ENCODE peak calls at places on chromosomes 13 and 19, in nine cellular contexts. A, R, T, L, M, Y, X, V and J are unnamed samples.

GRCh38 chr19:48390188-48391099 is 907 bp downstream of the KDELR1 start:
- DNase-seq in T (peak), V (peak), Y (peak), A (peak), R (peak), X (no peak), L (peak), M (peak), J (peak)

GRCh38 chr19:51458899-51459592 is 792 bp upstream of the SIGLEC8 start:
- DNase-seq in M (no peak), R (no peak), T (no peak), A (no peak), X (no peak), L (no peak), Y (no peak), V (no peak), J (no peak)

GRCh38 chr19:46296722-46297431 is at the start of gene HIF3A:
- DNase-seq in X (no peak), V (peak), T (peak), M (peak), A (peak), R (no peak), Y (no peak), L (no peak), J (peak)

GRCh38 chr13:99432637-99433542 is 68.4 kb upstream of the TM9SF2 start:
- DNase-seq in V (peak), A (no peak), X (no peak), R (no peak), T (peak), L (peak), M (no peak), Y (no peak), J (peak)

GRCh38 chr13:37226966-37227365 is 121.5 kb upstream of the CSNK1A1L start:
- DNase-seq in V (no peak), Y (no peak), M (no peak), T (no peak), X (no peak), R (no peak), L (no peak), A (no peak), J (no peak)

GRCh38 chr13:93794197-93794885 is 567.7 kb downstream of the GPC6 start:
- DNase-seq in L (peak), M (no peak), X (no peak), V (no peak), Y (no peak), R (no peak), T (no peak), A (no peak), J (no peak)

GRCh38 chr19:55476100-55476775 is at the start of gene ZNF628:
- DNase-seq in T (peak), A (peak), M (peak), L (peak), X (peak), V (peak), R (peak), Y (peak), J (peak)

GRCh38 chr19:44142014-44142523 is 715 bp downstream of the ZNF234 start:
- DNase-seq in M (peak), T (no peak), X (no peak), R (peak), L (no peak), A (no peak), V (peak), Y (no peak), J (no peak)

GRCh38 chr19:19461671-19462622 is 53.4 kb downstream of the TSSK6 start:
- DNase-seq in R (no peak), M (peak), L (no peak), A (no peak), V (peak), T (peak), Y (no peak), X (no peak), J (peak)

GRCh38 chr19:58345558-58345957 is 7.7 kb downstream of the A1BG start:
- DNase-seq in V (no peak), Y (no peak), X (no peak), T (no peak), M (no peak), L (no peak), R (no peak), A (no peak), J (no peak)

GRCh38 chr19:17510220-17510993 is 1.0 kb upstream of the PGLS start:
- DNase-seq in R (no peak), V (no peak), T (no peak), L (no peak), X (no peak), A (no peak), M (no peak), Y (no peak), J (no peak)

GRCh38 chr19:13169769-13170168 is 19.6 kb downstream of the IER2 start:
- DNase-seq in L (no peak), Y (no peak), A (no peak), R (peak), V (no peak), X (peak), M (no peak), T (peak), J (no peak)

GRCh38 chr13:75312884-75313520 is 169.0 kb downstream of the TBC1D4 start:
- DNase-seq in V (no peak), A (no peak), X (no peak), T (no peak), L (peak), R (no peak), M (no peak), Y (no peak), J (no peak)

GRCh38 chr13:76735641-76736040 is 150.6 kb downstream of the KCTD12 start:
- DNase-seq in Y (no peak), A (no peak), R (no peak), V (no peak), M (peak), X (no peak), L (no peak), T (no peak), J (no peak)

GRCh38 chr19:45591004-45591637 is 6.5 kb upstream of the OPA3 start:
- DNase-seq in L (peak), Y (no peak), T (peak), X (no peak), M (no peak), A (no peak), R (peak), V (no peak), J (peak)

GRCh38 chr19:16073988-16074387 is 2.3 kb upstream of the TPM4 start:
- DNase-seq in T (no peak), X (no peak), A (no peak), V (no peak), L (no peak), R (no peak), M (no peak), Y (no peak), J (no peak)

GRCh38 chr19:15161028-15161984 is 39.5 kb downstream of the NOTCH3 start:
- DNase-seq in T (no peak), A (no peak), X (no peak), L (no peak), V (no peak), R (peak), M (no peak), Y (peak), J (peak)